ENCODE peak calls at places on chromosomes 5 and 9, in seven cellular contexts. F, A, L, J, C, G and T are unnamed samples.

GRCh38 chr9:6944896-6945295 is 187.1 kb downstream of the KDM4C start:
- DNase-seq in L (no peak), J (no peak), G (no peak), A (peak), C (no peak), F (peak), T (no peak)

GRCh38 chr5:140806834-140807775 is at the start of gene PCDHA4:
- DNase-seq in A (no peak), F (peak), J (peak), C (no peak), G (peak), L (peak), T (no peak)

GRCh38 chr5:1052641-1053390 is 44.2 kb downstream of the NKD2 start:
- DNase-seq in F (no peak), J (no peak), A (no peak), L (no peak), C (no peak), G (no peak), T (no peak)

GRCh38 chr5:20367178-20367577 is 379.2 kb upstream of the CDH18 start:
- DNase-seq in L (no peak), F (no peak), C (no peak), G (no peak), A (no peak), J (no peak), T (no peak)

GRCh38 chr5:1445895-1446601 is 808 bp upstream of the SLC6A3 start:
- DNase-seq in J (no peak), G (no peak), L (peak), F (no peak), C (no peak), A (no peak), T (no peak)

GRCh38 chr9:93118863-93119702 is 15.0 kb downstream of the NINJ1 start:
- DNase-seq in F (no peak), C (no peak), G (no peak), A (no peak), L (no peak), J (no peak), T (no peak)

GRCh38 chr5:151661968-151662732 is 24.6 kb downstream of the SPARC start:
- DNase-seq in C (no peak), F (no peak), G (no peak), J (no peak), L (no peak), A (no peak), T (no peak)

GRCh38 chr5:150599917-150600511 is 40.4 kb upstream of the SYNPO start:
- DNase-seq in F (peak), J (peak), C (no peak), G (no peak), A (peak), L (no peak), T (no peak)

GRCh38 chr5:75051217-75051751 is 1.1 kb downstream of the GCNT4 start:
- DNase-seq in A (no peak), G (no peak), L (no peak), J (peak), C (no peak), F (peak), T (no peak)

GRCh38 chr9:106843361-106843760 is 19.6 kb upstream of the ZNF462 start:
- DNase-seq in G (no peak), F (no peak), J (no peak), A (no peak), C (no peak), L (no peak), T (no peak)

GRCh38 chr5:36161317-36161716 is 9.4 kb downstream of the SKP2 start:
- DNase-seq in L (no peak), J (peak), G (no peak), F (peak), A (no peak), C (no peak), T (no peak)

GRCh38 chr5:36521838-36522745 is 84.3 kb upstream of the SLC1A3 start:
- DNase-seq in G (no peak), F (no peak), J (no peak), C (no peak), L (peak), A (peak), T (no peak)

GRCh38 chr5:84086517-84086916 is 298.2 kb downstream of the EDIL3 start:
- DNase-seq in A (no peak), G (no peak), F (peak), J (no peak), L (no peak), C (no peak), T (no peak)

GRCh38 chr5:84092738-84093137 is 291.9 kb downstream of the EDIL3 start:
- DNase-seq in A (no peak), C (no peak), J (no peak), L (no peak), G (no peak), F (no peak), T (no peak)

GRCh38 chr5:84085387-84086041 is 299.2 kb downstream of the EDIL3 start:
- DNase-seq in J (no peak), F (no peak), G (no peak), L (peak), C (no peak), A (no peak), T (no peak)

GRCh38 chr5:84091400-84091799 is 293.3 kb downstream of the EDIL3 start:
- DNase-seq in F (no peak), J (peak), L (peak), G (no peak), C (no peak), A (no peak), T (no peak)

DNA sequence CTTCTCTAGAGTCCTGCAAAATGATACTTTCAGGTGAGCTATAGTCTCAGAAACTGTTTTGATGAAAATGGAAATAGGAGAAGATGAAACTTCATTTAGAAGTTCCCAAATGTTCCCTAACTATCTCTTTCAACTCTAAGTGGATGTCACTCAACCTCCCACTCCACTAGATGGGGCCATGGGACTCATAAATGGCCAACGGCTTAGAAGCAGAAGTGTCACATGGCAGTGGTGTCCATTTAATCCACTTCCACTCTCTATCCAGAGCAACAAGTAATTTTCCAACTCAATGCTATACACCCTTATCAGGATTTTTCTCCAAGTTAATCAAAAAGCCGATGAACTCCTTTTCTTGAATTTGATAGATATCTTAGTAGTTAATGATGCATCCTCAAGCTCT is 295.7 kb downstream of the EDIL3 start:
- DNase-seq in L (peak), F (no peak), A (peak), C (no peak), J (peak), G (no peak), T (no peak)
- TF ChIP-seq CTCF in L (peak), F (peak), A (peak), C (no peak), J (peak), G (no peak), T (peak)

DNA sequence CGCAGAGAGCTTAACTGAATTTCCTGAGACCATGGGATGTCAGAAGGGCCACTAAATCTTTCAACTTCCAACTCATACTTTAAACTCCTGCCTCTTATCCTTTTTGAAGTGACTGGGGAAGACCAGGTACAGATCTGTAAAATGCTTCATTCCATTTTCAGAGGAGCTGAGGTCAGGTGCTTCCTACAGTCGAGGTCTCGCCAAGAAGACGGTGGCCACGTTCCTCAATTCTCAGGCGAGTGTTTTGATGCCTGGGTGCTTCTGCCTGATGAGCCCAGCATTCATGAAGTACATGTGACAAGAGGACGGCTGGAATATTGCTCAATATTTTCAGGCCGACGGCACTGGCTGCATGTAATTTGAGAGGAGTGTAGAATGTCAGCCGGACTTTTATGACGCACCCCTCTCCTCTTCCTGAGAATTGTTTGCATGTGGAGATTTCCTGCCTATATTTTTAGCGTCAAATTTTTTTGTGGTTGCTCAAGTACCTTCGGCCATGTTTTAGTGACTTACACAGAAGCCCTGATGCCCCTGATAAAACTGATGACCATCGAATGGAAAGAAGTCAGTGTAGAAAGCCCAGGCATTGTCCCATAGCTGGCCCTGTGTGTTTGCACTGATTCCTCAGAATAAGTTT is 38.8 kb upstream of the GLRX start:
- DNase-seq in J (peak), L (no peak), A (peak), F (peak), C (peak), G (no peak), T (peak)
- H3K4me3 ChIP-seq in J (no peak), L (no peak), A (no peak), F (no peak), C (no peak), G (no peak), T (no peak)

DNA sequence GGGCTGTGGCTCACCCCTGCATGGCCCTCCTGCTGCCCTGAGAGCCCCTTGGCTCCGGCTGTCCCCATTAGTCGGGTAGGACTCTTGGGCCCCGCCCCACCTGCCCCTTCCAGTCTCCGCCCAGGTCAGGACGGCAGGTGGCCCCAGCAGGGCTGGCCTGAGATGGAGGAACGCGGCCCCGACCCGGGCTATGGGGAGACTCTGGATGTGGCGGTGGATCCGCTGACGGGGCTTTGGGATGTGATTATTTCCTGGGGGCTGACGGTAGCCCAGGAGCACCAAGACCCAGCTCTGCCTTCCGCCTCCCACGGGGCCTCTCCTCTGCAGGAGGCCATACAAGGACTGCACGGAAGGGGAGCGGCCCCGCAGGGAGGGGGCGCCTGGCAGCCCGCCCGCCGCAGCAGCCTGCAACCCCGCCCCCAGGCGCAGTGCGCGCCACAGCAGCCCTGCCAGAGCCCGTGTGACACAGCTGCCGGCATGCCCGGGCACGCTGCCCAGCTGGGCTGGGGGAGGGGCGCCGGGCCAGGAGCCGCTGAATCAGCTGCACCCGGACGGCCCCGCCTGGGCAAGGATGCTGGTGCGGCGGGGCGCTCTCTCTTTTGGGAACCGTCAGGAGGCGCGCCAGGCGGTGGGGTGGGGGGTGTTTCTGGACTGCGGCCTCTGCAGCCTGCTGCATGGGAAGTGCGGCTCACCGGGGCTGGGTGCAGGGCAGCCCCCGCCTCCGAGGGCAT is 9.2 kb downstream of the TMEM250 start:
- DNase-seq in C (peak), A (peak), G (peak), L (peak), J (peak), F (peak), T (peak)
- TF ChIP-seq CTCF in C (peak), A (no peak), G (peak), L (no peak), J (no peak), F (no peak), T (peak)

GRCh38 chr9:125706661-125707539 is at the start of gene MAPKAP1:
- DNase-seq in A (peak), C (peak), G (peak), L (peak), J (peak), F (peak), T (peak)

GRCh38 chr9:125700791-125701190 is 6.2 kb downstream of the MAPKAP1 start:
- DNase-seq in J (no peak), F (peak), C (no peak), G (no peak), A (peak), L (no peak), T (no peak)

GRCh38 chr9:125701351-125701750 is 5.7 kb downstream of the MAPKAP1 start:
- DNase-seq in A (peak), J (no peak), G (no peak), C (no peak), L (no peak), F (peak), T (peak)

GRCh38 chr9:125703662-125704061 is 3.3 kb downstream of the MAPKAP1 start:
- DNase-seq in L (no peak), A (no peak), F (no peak), G (no peak), C (no peak), J (no peak), T (no peak)

GRCh38 chr9:125705893-125706292 is 1.1 kb downstream of the MAPKAP1 start:
- DNase-seq in G (no peak), F (no peak), L (no peak), A (no peak), C (no peak), J (no peak), T (no peak)
- H3K4me3 ChIP-seq in G (peak), F (peak), L (peak), A (peak), C (peak), J (peak), T (peak)